ENCODE peak calls at places on chromosome 21, in nine cellular contexts. V is DMS79; G is Kasumi-1; A is Calu3; P is activated CD4-positive, alpha-beta T cell treated with anti-CD3 and anti-CD28 coated beads for 36 hours; Q is NCI-H446; I is fibroblast of pulmonary artery; M is CD4-positive, CD25-positive, alpha-beta regulatory T cell; N is Jurkat, Clone E6-1. B is an unnamed sample.

GRCh38 chr21:34912022-34912933 is 136.8 kb downstream of the RUNX1 start:
- DNase-seq in V (no peak), G (peak; percentile 40), A (no peak), P (no peak), Q (no peak), I (no peak), M (no peak), N (no peak), B (no peak)

GRCh38 chr21:30057108-30057507 is 109.5 kb downstream of the CLDN17 start:
- DNase-seq in V (no peak), G (no peak), A (no peak), P (no peak), Q (no peak), I (no peak), M (no peak), N (no peak), B (no peak)

GRCh38 chr21:45019887-45020537 is 54.4 kb upstream of the ADARB1 start:
- DNase-seq in V (no peak), G (no peak), A (no peak), P (no peak), Q (no peak), I (no peak), M (no peak), N (no peak), B (no peak)

GRCh38 chr21:34595457-34595856 is 19.5 kb downstream of the RCAN1 start:
- DNase-seq in V (no peak), G (no peak), A (no peak), P (no peak), Q (no peak), I (no peak), M (no peak), N (no peak), B (no peak)

GRCh38 chr21:42400525-42400924 is 3.2 kb upstream of the UBASH3A start:
- DNase-seq in V (no peak), G (no peak), A (no peak), P (no peak), Q (no peak), I (peak; percentile 2), M (no peak), N (no peak), B (no peak)

GRCh38 chr21:41369105-41369914 is 7.5 kb downstream of the MX2 start:
- DNase-seq in V (peak; percentile 7), G (no peak), A (no peak), P (peak; percentile 67), Q (no peak), I (no peak), M (no peak), N (no peak), B (peak; percentile 32)

GRCh38 chr21:32021319-32022027 is 148.7 kb downstream of the HUNK start:
- DNase-seq in V (no peak), G (no peak), A (no peak), P (no peak), Q (peak; percentile 77), I (no peak), M (no peak), N (no peak), B (peak; percentile 28)

GRCh38 chr21:45431781-45432572 is 27.0 kb downstream of the COL18A1 start:
- DNase-seq in V (no peak), G (no peak), A (no peak), P (no peak), Q (no peak), I (no peak), M (no peak), N (no peak), B (no peak)

GRCh38 chr21:45451771-45452182 is 46.8 kb downstream of the COL18A1 start:
- DNase-seq in V (no peak), G (no peak), A (no peak), P (no peak), Q (no peak), I (no peak), M (no peak), N (no peak), B (no peak)

GRCh38 chr21:19326581-19327319 is 923.2 kb upstream of the TMPRSS15 start:
- DNase-seq in V (no peak), G (no peak), A (no peak), P (no peak), Q (no peak), I (no peak), M (no peak), N (no peak), B (no peak)

GRCh38 chr21:26788783-26789182 is 56.4 kb downstream of the ADAMTS1 start:
- DNase-seq in V (no peak), G (no peak), A (no peak), P (no peak), Q (no peak), I (peak; percentile 61), M (no peak), N (no peak), B (no peak)

GRCh38 chr21:42614391-42614790 is 39.0 kb upstream of the PDE9A start:
- DNase-seq in V (no peak), G (no peak), A (no peak), P (peak; percentile 72), Q (no peak), I (no peak), M (no peak), N (peak; percentile 85), B (no peak)

GRCh38 chr21:17469727-17470126 is 43.1 kb upstream of the CXADR start:
- DNase-seq in V (no peak), G (no peak), A (no peak), P (no peak), Q (no peak), I (no peak), M (no peak), N (no peak), B (no peak)

GRCh38 chr21:36411301-36411700 is 26.1 kb downstream of the CHAF1B start:
- DNase-seq in V (no peak), G (no peak), A (no peak), P (no peak), Q (no peak), I (no peak), M (no peak), N (no peak), B (no peak)

GRCh38 chr21:40165671-40166070 is 298.4 kb downstream of the PCP4 start:
- DNase-seq in V (no peak), G (no peak), A (no peak), P (no peak), Q (no peak), I (no peak), M (no peak), N (no peak), B (no peak)

GRCh38 chr21:44403106-44404020 is 49.9 kb downstream of the TRPM2 start:
- DNase-seq in V (no peak), G (no peak), A (no peak), P (no peak), Q (no peak), I (no peak), M (no peak), N (no peak), B (no peak)